ENCODE peak calls at places on chromosomes 6 and 20, in six cellular contexts. M is SK-N-SH, W is HepG2, H is GM12892, E is GM12878, Y is K562. L is an unnamed sample.

GRCh38 chr20:22977047-22977785 is 57.9 kb upstream of the SSTR4 start:
- DNase-seq in H (no peak), E (no peak), M (no peak), Y (no peak), W (no peak), L (no peak)

GRCh38 chr6:156131221-156131903 is 645.8 kb upstream of the ARID1B start:
- DNase-seq in W (no peak), E (peak; percentile 1), M (no peak), Y (no peak), H (no peak), L (no peak)

GRCh38 chr6:163415620-163416379 is 1.3 kb downstream of the QKI start:
- DNase-seq in W (peak; percentile 53), E (peak; percentile 72), M (peak; percentile 64), H (peak; percentile 33), Y (peak; percentile 55), L (no peak)

GRCh38 chr6:24865161-24865560 is 66.4 kb upstream of the ARMH2 start:
- DNase-seq in H (no peak), W (no peak), Y (no peak), E (no peak), M (no peak), L (no peak)

GRCh38 chr20:41466836-41467619 is 100.4 kb upstream of the EMILIN3 start:
- DNase-seq in M (no peak), Y (no peak), W (no peak), E (no peak), H (no peak), L (no peak)

GRCh38 chr6:29908341-29908662 is 34.0 kb upstream of the HLA-A start:
- DNase-seq in E (no peak), H (no peak), Y (no peak), M (no peak), W (no peak), L (no peak)

GRCh38 chr6:169651498-169651897 is 50.3 kb downstream of the WDR27 start:
- DNase-seq in W (no peak), H (no peak), Y (no peak), E (no peak), M (no peak), L (no peak)

GRCh38 chr6:46090115-46091079 is 39.4 kb upstream of the ENPP4 start:
- DNase-seq in W (peak; percentile 50), M (peak; percentile 44), E (peak; percentile 17), Y (peak; percentile 72), H (peak; percentile 27), L (peak; percentile 41)

GRCh38 chr6:56241106-56241812 is 6.1 kb downstream of the COL21A1 start:
- DNase-seq in Y (no peak), W (no peak), M (no peak), E (no peak), H (no peak), L (no peak)

GRCh38 chr20:49484180-49485140 is 2.0 kb upstream of the KCNB1 start:
- DNase-seq in Y (peak; percentile 70), H (peak; percentile 73), E (no peak), W (peak; percentile 68), M (peak; percentile 94), L (peak; percentile 78)

GRCh38 chr6:29082457-29082856 is 4.7 kb downstream of the OR2B3 start:
- DNase-seq in H (no peak), W (no peak), M (no peak), Y (no peak), E (no peak), L (no peak)

GRCh38 chr6:27889628-27890315 is 22.4 kb downstream of the OR2B2 start:
- DNase-seq in W (no peak), E (no peak), M (no peak), Y (no peak), H (no peak), L (no peak)

GRCh38 chr6:148564494-148564893 is 182.3 kb upstream of the UST start:
- DNase-seq in H (no peak), M (no peak), E (no peak), Y (no peak), W (no peak), L (no peak)

GRCh38 chr6:24936641-24937317 is 1.0 kb upstream of the RIPOR2 start:
- DNase-seq in M (no peak), W (no peak), H (no peak), E (peak; percentile 96), Y (no peak), L (no peak)

GRCh38 chr6:16136536-16137450 is 7.9 kb downstream of the MYLIP start:
- DNase-seq in H (no peak), W (no peak), M (no peak), Y (no peak), E (no peak), L (no peak)

GRCh38 chr6:123393333-123393732 is 243.4 kb downstream of the TRDN start:
- DNase-seq in E (no peak), W (peak; percentile 6), H (no peak), Y (no peak), M (no peak), L (no peak)

GRCh38 chr6:18263561-18264337 is 581 bp downstream of the DEK start:
- DNase-seq in M (peak; percentile 92), Y (peak; percentile 89), W (no peak), H (no peak), E (no peak), L (peak; percentile 12)

GRCh38 chr20:50886184-50886790 is 45.0 kb downstream of the ADNP start:
- DNase-seq in E (no peak), H (no peak), Y (no peak), W (no peak), M (no peak), L (no peak)

GRCh38 chr6:4371207-4371921 is 236.0 kb upstream of the ECI2 start:
- DNase-seq in W (no peak), M (no peak), H (no peak), Y (peak; percentile 54), E (no peak), L (no peak)

GRCh38 chr6:128696651-128697391 is 176.4 kb upstream of the PTPRK start:
- DNase-seq in Y (no peak), E (no peak), H (no peak), M (peak; percentile 1), W (no peak), L (no peak)

GRCh38 chr20:25859649-25860530 is 163.2 kb upstream of the ZNF337 start:
- DNase-seq in E (no peak), Y (peak; percentile 38), W (peak; percentile 65), M (peak; percentile 77), H (no peak), L (no peak)

GRCh38 chr6:39882567-39882953 is 51.7 kb downstream of the MOCS1 start:
- DNase-seq in Y (no peak), W (peak; percentile 58), E (no peak), H (no peak), M (no peak), L (no peak)

GRCh38 chr6:96760153-96760687 is 77.1 kb downstream of the GPR63 start:
- DNase-seq in H (no peak), Y (no peak), M (peak; percentile 17), E (no peak), W (no peak), L (no peak)

GRCh38 chr6:37190159-37190535 is 20.2 kb downstream of the PIM1 start:
- DNase-seq in Y (no peak), W (no peak), M (no peak), E (no peak), H (no peak), L (no peak)

DNA sequence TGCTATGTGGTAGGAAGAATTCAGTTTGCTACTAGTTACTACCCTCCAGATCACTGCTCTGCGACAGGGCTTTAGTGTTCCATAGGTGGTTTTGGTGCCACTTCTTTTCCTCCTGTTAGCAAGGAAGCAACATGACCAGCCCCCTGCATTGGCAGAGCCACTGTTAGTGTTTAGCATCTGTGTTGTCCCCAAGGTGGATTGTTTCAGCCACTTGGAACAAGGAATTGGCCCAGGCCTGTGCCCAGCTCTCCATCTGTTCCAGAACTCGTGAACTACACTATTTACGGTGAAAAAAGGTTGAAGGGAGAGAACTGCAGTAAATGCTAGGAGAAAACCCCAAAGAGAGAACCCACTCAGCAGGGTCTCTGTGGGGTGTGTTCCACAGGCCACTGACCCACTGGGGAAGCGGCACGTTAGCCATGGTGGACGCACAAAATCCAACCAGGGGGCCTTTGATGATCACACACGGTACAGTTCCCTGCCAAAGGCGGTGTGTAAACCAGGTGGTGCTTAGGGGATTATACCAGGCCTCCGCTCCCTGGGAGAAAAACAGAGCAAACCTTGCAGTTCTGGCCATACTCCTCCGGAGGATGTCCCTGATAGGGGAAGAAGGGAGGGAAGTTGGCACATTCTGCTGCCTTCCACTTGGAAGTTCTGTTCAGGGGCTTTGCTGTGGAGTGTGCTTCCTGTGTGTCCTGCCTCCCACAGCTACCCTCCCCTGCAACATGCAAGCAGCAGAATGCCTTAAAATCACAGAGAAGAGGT is 72.4 kb downstream of the LYRM2 start:
- DNase-seq in Y (no peak), E (no peak), M (no peak), H (no peak), W (no peak), L (no peak)
- TF ChIP-seq TAF1 in Y (no peak), E (no peak), M (no peak), H (no peak), W (no peak), L (no peak)

DNA sequence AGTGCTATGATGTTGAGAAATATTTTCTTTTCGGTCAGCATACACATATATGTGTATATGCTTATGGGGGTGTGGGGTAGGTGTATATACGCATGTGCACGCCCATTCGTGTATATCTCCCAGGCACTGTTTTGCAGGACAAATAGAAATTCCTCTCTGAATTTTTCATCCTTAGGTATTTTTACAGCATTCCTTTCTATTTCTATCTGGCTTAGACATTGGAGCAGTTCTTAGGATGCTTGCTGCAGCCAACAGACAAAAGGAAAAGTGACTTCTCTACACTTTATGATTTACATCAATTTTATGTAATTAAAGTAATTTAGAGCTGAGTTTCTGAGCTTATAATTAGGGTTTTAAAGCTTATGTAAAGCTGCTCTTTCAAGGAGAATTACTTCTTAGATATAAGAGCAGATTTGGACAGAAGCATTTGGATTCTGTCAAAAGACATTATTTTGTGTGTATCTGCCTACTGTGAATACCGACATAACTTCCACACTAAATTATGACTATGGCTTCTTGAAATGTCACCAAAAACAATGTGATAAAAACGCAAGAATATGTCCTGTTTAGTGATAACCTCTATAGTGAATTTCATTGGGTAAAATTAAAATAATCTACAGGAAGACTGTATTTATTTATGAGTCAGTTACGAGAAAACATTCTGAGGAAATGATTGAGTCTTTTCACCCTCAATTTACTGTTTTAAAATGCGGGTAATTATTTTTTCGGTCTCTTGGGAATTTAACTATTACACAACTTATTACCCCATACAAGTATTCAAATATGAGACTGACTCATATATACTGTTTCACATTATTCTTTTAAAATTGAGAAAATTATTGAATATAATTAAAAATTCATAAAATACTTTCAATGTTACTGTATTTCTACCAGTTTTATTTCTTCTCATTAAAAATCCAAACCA is 21.3 kb upstream of the CEP43 start:
- DNase-seq in W (no peak), E (no peak), M (no peak), Y (no peak), H (no peak), L (no peak)
- TF ChIP-seq TAF1 in W (no peak), E (no peak), M (no peak), Y (no peak), H (no peak), L (no peak)

DNA sequence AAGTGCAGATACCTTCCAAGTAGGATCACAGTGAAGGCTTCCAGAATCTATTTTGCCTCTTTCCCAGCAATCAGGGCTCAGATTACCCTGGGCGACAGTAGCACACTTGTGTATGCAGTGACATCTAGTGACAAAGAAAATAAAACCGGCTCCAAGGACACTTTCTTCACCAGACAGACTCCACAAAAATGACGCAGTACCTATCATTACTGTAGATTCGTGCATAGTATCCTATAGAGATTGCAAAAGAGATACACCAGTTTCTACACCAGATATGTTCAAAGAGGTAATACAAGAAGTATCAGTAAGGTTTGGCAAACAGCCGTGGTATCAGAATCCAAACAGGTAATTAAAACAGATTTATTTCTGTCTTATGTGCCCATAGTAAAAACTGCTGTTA is 600.3 kb upstream of the JAG1 start:
- DNase-seq in E (no peak), Y (no peak), H (no peak), W (peak; percentile 75), M (peak; percentile 67), L (peak; percentile 36)
- TF ChIP-seq TAF1 in E (no peak), Y (no peak), H (no peak), W (no peak), M (no peak), L (no peak)

GRCh38 chr20:35011589-35012226 is 56.0 kb downstream of the MYH7B start:
- DNase-seq in H (no peak), M (no peak), Y (no peak), E (no peak), W (no peak), L (no peak)
- TF ChIP-seq TAF1 in H (no peak), M (no peak), Y (no peak), E (no peak), W (no peak), L (no peak)